ENCODE peak calls at places on chromosome 18, in ten cellular contexts. V is GM13976; D is activated CD4-positive, alpha-beta T cell treated with anti-CD3 and anti-CD28 coated beads for 1 hour; K is mesendoderm; L is NCI-H345; S is ELR; E is KG1; P is activated CD4-positive, alpha-beta memory T cell treated with anti-CD3 and anti-CD28 coated beads, Interleukin-2, amount 10 ng/mL, durations not matched to agents 7 days and 5 days; J is posterior cingulate gyrus; W is MG63. F is an unnamed sample.

GRCh38 chr18:60259052-60259681 is 113.4 kb downstream of the MC4R start:
- DNase-seq in P (no peak), K (no peak), L (no peak), S (peak; percentile 57), V (no peak), D (no peak), J (no peak), E (no peak), W (no peak), F (no peak)

GRCh38 chr18:48363167-48363566 is 46.0 kb downstream of the ZBTB7C start:
- DNase-seq in D (no peak), J (no peak), P (no peak), K (no peak), L (no peak), W (no peak), E (no peak), S (no peak), V (no peak), F (no peak)

GRCh38 chr18:3789525-3789924 is 339.6 kb downstream of the TGIF1 start:
- DNase-seq in P (no peak), J (no peak), L (no peak), V (no peak), D (no peak), S (no peak), K (no peak), E (no peak), W (no peak), F (no peak)

GRCh38 chr18:78580835-78581339 is 398.7 kb upstream of the SALL3 start:
- DNase-seq in W (no peak), K (no peak), E (no peak), P (no peak), D (no peak), L (no peak), J (no peak), S (no peak), V (no peak), F (no peak)

GRCh38 chr18:22171839-22172582 is 2.6 kb downstream of the GATA6 start:
- DNase-seq in E (no peak), D (no peak), S (no peak), K (no peak), W (no peak), V (no peak), J (no peak), L (no peak), P (no peak), F (no peak)

GRCh38 chr18:62979172-62979571 is 263.8 kb downstream of the PHLPP1 start:
- DNase-seq in W (peak; percentile 84), P (no peak), K (no peak), D (no peak), E (no peak), J (peak; percentile 70), S (peak; percentile 85), L (peak; percentile 62), V (no peak), F (no peak)

GRCh38 chr18:72086421-72086820 is 457.7 kb downstream of the CBLN2 start:
- DNase-seq in E (no peak), S (peak; percentile 1), D (no peak), P (no peak), K (peak; percentile 60), W (no peak), J (no peak), L (no peak), V (no peak), F (no peak)

GRCh38 chr18:53682796-53683195 is 541.7 kb downstream of the MBD2 start:
- DNase-seq in V (no peak), K (peak; percentile 73), P (no peak), J (no peak), D (no peak), E (no peak), S (no peak), W (no peak), L (no peak), F (no peak)

GRCh38 chr18:62659698-62660097 is 55.6 kb upstream of the PHLPP1 start:
- DNase-seq in K (peak; percentile 31), S (no peak), E (no peak), L (no peak), P (no peak), J (no peak), W (no peak), V (no peak), D (no peak), F (no peak)

GRCh38 chr18:8783335-8783993 is 78.1 kb downstream of the MTCL1 start:
- DNase-seq in V (no peak), L (no peak), K (no peak), W (no peak), J (no peak), E (no peak), S (no peak), D (no peak), P (no peak), F (no peak)

GRCh38 chr18:43671431-43671830 is 394.1 kb upstream of the SYT4 start:
- DNase-seq in D (no peak), P (no peak), S (no peak), L (no peak), W (no peak), E (no peak), K (no peak), V (no peak), J (no peak), F (no peak)

GRCh38 chr18:44792456-44793080 is 111.9 kb downstream of the SETBP1 start:
- DNase-seq in P (no peak), J (no peak), L (no peak), V (no peak), K (peak; percentile 55), W (no peak), S (no peak), D (no peak), E (no peak), F (no peak)

GRCh38 chr18:12774982-12775381 is 72.1 kb downstream of the PSMG2 start:
- DNase-seq in P (no peak), L (no peak), S (no peak), W (peak; percentile 45), V (no peak), K (peak; percentile 51), D (no peak), J (no peak), E (no peak), F (no peak)

GRCh38 chr18:28814365-28814764 is 637.4 kb upstream of the CDH2 start:
- DNase-seq in V (no peak), L (no peak), D (no peak), S (no peak), W (no peak), J (no peak), K (no peak), E (no peak), P (no peak), F (no peak)

GRCh38 chr18:29660777-29661176 is 1381.8 kb downstream of the DSC3 start:
- DNase-seq in P (no peak), K (no peak), D (no peak), L (no peak), V (no peak), J (no peak), W (no peak), E (no peak), S (no peak), F (no peak)

GRCh38 chr18:69954719-69955118 is 7.0 kb upstream of the CD226 start:
- DNase-seq in V (no peak), J (no peak), E (no peak), L (no peak), P (no peak), D (no peak), S (no peak), W (no peak), K (no peak), F (no peak)